ENCODE peak calls at places on chromosomes 12 and 14, in nine cellular contexts. N, Q, U, Y, R, C, T, L and I are unnamed samples.

GRCh38 chr12:63521706-63522105 is 146.6 kb downstream of the DPY19L2 start:
- DNase-seq in N (no peak), Q (no peak), U (no peak), Y (no peak), R (no peak), C (no peak), T (no peak), L (no peak), I (no peak)

GRCh38 chr12:49331360-49332222 is 5.4 kb downstream of the C1QL4 start:
- DNase-seq in N (no peak), Q (peak), U (no peak), Y (peak), R (peak), C (no peak), T (peak), L (peak), I (peak)

GRCh38 chr14:101504096-101504948 is 57.0 kb upstream of the DIO3 start:
- DNase-seq in N (peak), Q (no peak), U (no peak), Y (peak), R (no peak), C (no peak), T (no peak), L (no peak), I (no peak)

GRCh38 chr12:46998811-46999368 is 80.5 kb upstream of the PCED1B start:
- DNase-seq in N (no peak), Q (no peak), U (no peak), Y (no peak), R (peak), C (no peak), T (peak), L (no peak), I (peak)

GRCh38 chr12:121992059-121992879 is 29.4 kb upstream of the BCL7A start:
- DNase-seq in N (no peak), Q (no peak), U (peak), Y (peak), R (peak), C (no peak), T (peak), L (peak), I (peak)

GRCh38 chr12:59733200-59733599 is 137.4 kb downstream of the SLC16A7 start:
- DNase-seq in N (no peak), Q (no peak), U (no peak), Y (no peak), R (no peak), C (no peak), T (no peak), L (no peak), I (no peak)

GRCh38 chr12:462936-463705 is 3.4 kb downstream of the B4GALNT3 start:
- DNase-seq in N (no peak), Q (no peak), U (no peak), Y (no peak), R (no peak), C (no peak), T (no peak), L (no peak), I (no peak)

GRCh38 chr12:19010726-19011125 is 118.8 kb upstream of the PLEKHA5 start:
- DNase-seq in N (no peak), Q (no peak), U (no peak), Y (no peak), R (no peak), C (no peak), T (no peak), L (no peak), I (no peak)

GRCh38 chr14:75445958-75446357 is 18.1 kb downstream of the JDP2 start:
- DNase-seq in N (no peak), Q (no peak), U (no peak), Y (no peak), R (no peak), C (no peak), T (no peak), L (no peak), I (no peak)

GRCh38 chr12:109829667-109830066 is 3.5 kb downstream of the TRPV4 start:
- DNase-seq in N (no peak), Q (no peak), U (no peak), Y (no peak), R (no peak), C (no peak), T (no peak), L (no peak), I (no peak)

GRCh38 chr12:110846615-110847566 is at the start of gene CCDC63:
- DNase-seq in N (no peak), Q (no peak), U (no peak), Y (peak), R (peak), C (no peak), T (peak), L (no peak), I (peak)

GRCh38 chr12:124740691-124741137 is 123.0 kb downstream of the SCARB1 start:
- DNase-seq in N (no peak), Q (no peak), U (no peak), Y (no peak), R (no peak), C (no peak), T (peak), L (no peak), I (peak)

GRCh38 chr14:32414808-32415255 is 85.7 kb downstream of the AKAP6 start:
- DNase-seq in N (no peak), Q (no peak), U (no peak), Y (no peak), R (peak), C (no peak), T (peak), L (no peak), I (peak)

GRCh38 chr12:67456281-67456918 is 187.2 kb downstream of the CAND1 start:
- DNase-seq in N (no peak), Q (no peak), U (no peak), Y (no peak), R (peak), C (no peak), T (peak), L (no peak), I (peak)

GRCh38 chr14:35369701-35370191 is 34.8 kb downstream of the NFKBIA start:
- DNase-seq in N (no peak), Q (peak), U (no peak), Y (peak), R (no peak), C (no peak), T (no peak), L (no peak), I (peak)

GRCh38 chr12:111868676-111869588 is 26.9 kb downstream of the MAPKAPK5 start:
- DNase-seq in N (no peak), Q (no peak), U (no peak), Y (no peak), R (no peak), C (no peak), T (no peak), L (no peak), I (no peak)

GRCh38 chr12:65631621-65632111 is 192.6 kb upstream of the HMGA2 start:
- DNase-seq in N (no peak), Q (no peak), U (no peak), Y (no peak), R (peak), C (no peak), T (peak), L (no peak), I (peak)

GRCh38 chr12:98440165-98440581 is 75.2 kb upstream of the TMPO start:
- DNase-seq in N (peak), Q (no peak), U (no peak), Y (peak), R (peak), C (no peak), T (peak), L (peak), I (peak)

GRCh38 chr12:105820407-105821140 is 318.2 kb downstream of the NUAK1 start:
- DNase-seq in N (no peak), Q (peak), U (no peak), Y (no peak), R (peak), C (no peak), T (peak), L (no peak), I (peak)

GRCh38 chr14:24146622-24146977 is 190 bp upstream of the PSME2 start:
- DNase-seq in N (peak), Q (peak), U (peak), Y (peak), R (peak), C (peak), T (peak), L (peak), I (peak)

GRCh38 chr14:21022686-21023085 is 2.2 kb downstream of the NDRG2 start:
- DNase-seq in N (no peak), Q (no peak), U (no peak), Y (no peak), R (no peak), C (no peak), T (no peak), L (no peak), I (no peak)

GRCh38 chr12:50117057-50117622 is 5.1 kb downstream of the COX14 start:
- DNase-seq in N (peak), Q (no peak), U (no peak), Y (peak), R (no peak), C (no peak), T (no peak), L (no peak), I (no peak)

GRCh38 chr12:119180380-119181040 is 1.8 kb downstream of the HSPB8 start:
- DNase-seq in N (no peak), Q (no peak), U (no peak), Y (peak), R (peak), C (no peak), T (peak), L (no peak), I (peak)

GRCh38 chr14:74940956-74941565 is 14.3 kb downstream of the PGF start:
- DNase-seq in N (no peak), Q (no peak), U (no peak), Y (peak), R (no peak), C (no peak), T (no peak), L (no peak), I (no peak)

GRCh38 chr12:6324936-6325750 is 14.7 kb downstream of the PLEKHG6 start:
- DNase-seq in N (peak), Q (no peak), U (no peak), Y (no peak), R (no peak), C (no peak), T (no peak), L (no peak), I (no peak)

GRCh38 chr14:100524233-100524932 is 62.8 kb downstream of the BEGAIN start:
- DNase-seq in N (peak), Q (no peak), U (no peak), Y (peak), R (no peak), C (no peak), T (no peak), L (no peak), I (no peak)

GRCh38 chr14:51023964-51024363 is 70.9 kb downstream of the TRIM9 start:
- DNase-seq in N (no peak), Q (no peak), U (no peak), Y (no peak), R (peak), C (no peak), T (peak), L (peak), I (peak)

GRCh38 chr12:21413369-21414277 is 23.8 kb upstream of the PYROXD1 start:
- DNase-seq in N (no peak), Q (no peak), U (no peak), Y (peak), R (no peak), C (no peak), T (no peak), L (no peak), I (peak)

GRCh38 chr14:68695326-68695768 is 97.5 kb downstream of the ZFP36L1 start:
- DNase-seq in N (peak), Q (no peak), U (no peak), Y (peak), R (peak), C (no peak), T (peak), L (no peak), I (peak)

GRCh38 chr12:22275847-22276246 is 58.7 kb downstream of the ST8SIA1 start:
- DNase-seq in N (peak), Q (peak), U (no peak), Y (peak), R (peak), C (peak), T (peak), L (no peak), I (peak)

GRCh38 chr12:68918960-68919359 is 14.0 kb downstream of the CPM start:
- DNase-seq in N (no peak), Q (no peak), U (no peak), Y (no peak), R (no peak), C (no peak), T (no peak), L (no peak), I (no peak)

GRCh38 chr12:62250671-62251608 is 9.3 kb upstream of the USP15 start:
- DNase-seq in N (no peak), Q (no peak), U (no peak), Y (no peak), R (peak), C (no peak), T (peak), L (no peak), I (peak)

GRCh38 chr14:102221026-102221425 is 81.3 kb downstream of the WDR20 start:
- DNase-seq in N (no peak), Q (no peak), U (no peak), Y (no peak), R (peak), C (no peak), T (peak), L (no peak), I (peak)

GRCh38 chr12:32589165-32589891 is 89.8 kb upstream of the DNM1L start:
- DNase-seq in N (no peak), Q (no peak), U (no peak), Y (no peak), R (no peak), C (no peak), T (no peak), L (no peak), I (no peak)

GRCh38 chr12:27013606-27014084 is 539 bp downstream of the TM7SF3 start:
- DNase-seq in N (no peak), Q (peak), U (peak), Y (no peak), R (peak), C (no peak), T (peak), L (no peak), I (peak)

GRCh38 chr14:95297832-95298231 is 21.9 kb downstream of the CLMN start:
- DNase-seq in N (no peak), Q (no peak), U (no peak), Y (peak), R (no peak), C (no peak), T (no peak), L (no peak), I (no peak)

GRCh38 chr12:107663277-107663676 is 22.3 kb upstream of the PWP1 start:
- DNase-seq in N (no peak), Q (no peak), U (no peak), Y (no peak), R (no peak), C (no peak), T (no peak), L (no peak), I (no peak)